ENCODE peak calls at places on chromosomes 5 and 9, in seven cellular contexts. H is ACHN, J is GM12878, N is pancreas, W is GM04504, A is T-cell, D is NCI-H2029 treated with DMSO at 0.1 percent for 48 hours. Q is an unnamed sample.

GRCh38 chr9:135480071-135480941 is 724 bp downstream of the PPP1R26 start:
- DNase-seq in J (no peak), D (no peak), N (peak; percentile 25), A (no peak), H (peak; percentile 54), W (no peak), Q (peak; percentile 44)

GRCh38 chr5:140398379-140398811 is 3.2 kb upstream of the ANKHD1 start:
- DNase-seq in N (no peak), D (peak; percentile 31), J (no peak), A (no peak), H (no peak), W (no peak), Q (no peak)

GRCh38 chr5:103207001-103207400 is 51.6 kb upstream of the MACIR start:
- DNase-seq in J (no peak), D (no peak), H (no peak), N (no peak), A (no peak), W (no peak), Q (no peak)

GRCh38 chr9:16505159-16505558 is 365.3 kb downstream of the BNC2 start:
- DNase-seq in J (no peak), A (no peak), N (no peak), W (no peak), D (no peak), H (no peak), Q (peak; percentile 82)

GRCh38 chr9:95073042-95073607 is 244.4 kb downstream of the FANCC start:
- DNase-seq in D (no peak), H (no peak), J (no peak), N (no peak), A (no peak), W (no peak), Q (no peak)

GRCh38 chr5:122287101-122287500 is 24.9 kb upstream of the SNCAIP start:
- DNase-seq in H (no peak), W (no peak), D (no peak), A (no peak), J (no peak), N (no peak), Q (no peak)

GRCh38 chr9:120735415-120736126 is 21.3 kb upstream of the MEGF9 start:
- DNase-seq in N (no peak), D (no peak), H (no peak), J (no peak), A (no peak), W (no peak), Q (no peak)

GRCh38 chr5:74020488-74020887 is 394.5 kb downstream of the ARHGEF28 start:
- DNase-seq in W (no peak), J (no peak), A (no peak), D (peak; percentile 92), N (no peak), H (no peak), Q (no peak)

GRCh38 chr9:31808770-31809169 is 575.7 kb upstream of the ACO1 start:
- DNase-seq in H (no peak), W (no peak), D (no peak), A (no peak), N (no peak), J (no peak), Q (no peak)

GRCh38 chr5:57735754-57736153 is 253.1 kb upstream of the ACTBL2 start:
- DNase-seq in D (no peak), J (no peak), A (no peak), H (peak; percentile 87), W (peak; percentile 59), N (no peak), Q (peak; percentile 94)

GRCh38 chr9:121783126-121783522 is 131.7 kb downstream of the DAB2IP start:
- DNase-seq in J (no peak), H (no peak), A (no peak), W (no peak), N (no peak), D (no peak), Q (no peak)

GRCh38 chr9:136939431-136939995 is 5.0 kb downstream of the FBXW5 start:
- DNase-seq in A (no peak), H (no peak), W (no peak), D (no peak), N (no peak), J (no peak), Q (no peak)

GRCh38 chr9:126734877-126735276 is 70.0 kb upstream of the ZBTB43 start:
- DNase-seq in N (no peak), A (no peak), D (no peak), J (no peak), W (no peak), H (no peak), Q (no peak)

GRCh38 chr5:72815580-72816296 is 723 bp upstream of the TNPO1 start:
- DNase-seq in W (no peak), H (no peak), J (no peak), D (peak; percentile 82), N (no peak), A (peak; percentile 13), Q (no peak)

GRCh38 chr5:172943906-172944305 is 15.3 kb upstream of the RPL26L1 start:
- DNase-seq in W (no peak), H (no peak), A (no peak), D (no peak), N (no peak), J (no peak), Q (no peak)

GRCh38 chr9:134690946-134691694 is 49.5 kb downstream of the COL5A1 start:
- DNase-seq in D (no peak), A (no peak), H (no peak), W (no peak), N (no peak), J (no peak), Q (peak; percentile 56)

GRCh38 chr5:148125641-148126040 is 42.7 kb upstream of the SPINK14 start:
- DNase-seq in H (peak; percentile 7), J (no peak), W (no peak), N (no peak), A (no peak), D (no peak), Q (peak; percentile 5)

GRCh38 chr5:76625087-76625860 is 2.1 kb upstream of the F2RL2 start:
- DNase-seq in D (no peak), W (no peak), J (no peak), A (no peak), N (no peak), H (no peak), Q (no peak)

GRCh38 chr5:172104021-172104420 is 84.0 kb downstream of the STK10 start:
- DNase-seq in W (no peak), A (no peak), J (no peak), H (no peak), N (no peak), D (no peak), Q (no peak)

GRCh38 chr5:154370730-154371334 is 75.0 kb upstream of the SAP30L start:
- DNase-seq in D (no peak), H (no peak), W (no peak), A (no peak), N (no peak), J (no peak), Q (no peak)